ENCODE peak calls at places on chromosomes 7 and 10, in eight cellular contexts. E is kidney; R is esophagus muscularis mucosa; K is PC-3; V is pancreas; M is A549; D is dorsolateral prefrontal cortex; Z is CD4-positive, alpha-beta T cell. S is an unnamed sample.

GRCh38 chr10:51001587-51001986 is 72.7 kb upstream of the PRKG1 start:
- DNase-seq in E (no peak), Z (no peak), K (peak; percentile 85), R (no peak), V (no peak), D (no peak), M (no peak), S (no peak)

GRCh38 chr7:143369678-143370651 is 7.5 kb upstream of the FAM131B start:
- DNase-seq in M (no peak), D (no peak), E (peak; percentile 55), V (no peak), R (no peak), Z (no peak), K (no peak), S (no peak)

GRCh38 chr7:22610258-22610657 is 110.3 kb upstream of the STEAP1B start:
- DNase-seq in K (no peak), M (no peak), D (no peak), R (no peak), V (no peak), E (no peak), Z (no peak), S (no peak)

GRCh38 chr10:124300224-124300623 is 118.5 kb downstream of the OAT start:
- DNase-seq in R (no peak), K (no peak), E (no peak), D (no peak), V (no peak), M (no peak), Z (no peak), S (no peak)

GRCh38 chr7:96479015-96479645 is 157.2 kb upstream of the SLC25A13 start:
- DNase-seq in R (no peak), M (no peak), D (no peak), V (no peak), Z (no peak), K (no peak), E (no peak), S (no peak)

GRCh38 chr10:131500892-131501291 is 189.4 kb upstream of the TCERG1L start:
- DNase-seq in K (no peak), Z (no peak), R (peak; percentile 75), D (no peak), E (no peak), V (no peak), M (no peak), S (no peak)

GRCh38 chr7:9189683-9190082 is 756.3 kb downstream of the NXPH1 start:
- DNase-seq in V (no peak), M (no peak), D (no peak), E (no peak), Z (no peak), R (no peak), K (no peak), S (no peak)

GRCh38 chr7:67690700-67691099 is 694.1 kb downstream of the TYW1 start:
- DNase-seq in M (no peak), D (no peak), V (no peak), K (no peak), E (no peak), R (no peak), Z (no peak), S (no peak)

GRCh38 chr10:22320591-22321155 is at the start of gene BMI1:
- DNase-seq in E (peak; percentile 93), Z (peak; percentile 63), R (peak; percentile 97), M (peak; percentile 77), K (peak; percentile 77), V (peak; percentile 83), D (peak; percentile 74), S (peak; percentile 80)

DNA sequence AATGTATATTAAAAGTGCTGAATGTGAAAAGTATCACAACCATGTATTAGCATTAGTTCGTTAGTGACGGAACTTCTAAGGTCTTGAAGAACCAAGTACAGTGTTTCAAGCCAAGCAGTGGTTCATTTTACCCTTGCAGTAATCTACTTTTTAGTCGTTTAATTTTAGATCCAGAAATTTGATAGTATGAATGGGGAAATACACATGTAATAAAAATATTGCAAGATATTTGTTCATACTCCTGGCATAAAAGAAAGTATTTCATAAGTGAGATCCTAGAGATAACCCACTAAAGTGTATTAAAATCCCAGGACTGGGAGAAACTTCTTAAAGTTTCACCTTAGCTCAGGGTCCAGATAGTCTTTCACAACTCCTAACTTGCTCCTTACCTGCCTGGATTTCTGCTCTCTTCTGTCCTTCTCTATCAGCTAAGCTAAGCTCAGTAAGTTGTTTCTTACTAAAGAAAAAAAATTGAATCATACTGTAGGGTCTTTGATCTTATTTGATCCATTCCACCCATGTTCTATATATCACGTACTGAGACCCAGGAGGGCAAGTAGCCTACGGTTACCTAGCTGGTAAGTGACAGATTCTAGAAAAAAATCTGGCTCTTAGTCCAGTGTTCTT is 1.5 kb downstream of the BCAP29 start:
- DNase-seq in Z (no peak), K (peak; percentile 31), M (no peak), D (no peak), E (no peak), V (no peak), R (no peak), S (no peak)
- H3K27ac ChIP-seq in Z (no peak overlapping the region), K (no peak overlapping the region), M (no peak overlapping the region), D (no peak overlapping the region), E (no peak overlapping the region), V (no peak overlapping the region), R (peak overlapping the region; percentile 95), S (no peak overlapping the region)

DNA sequence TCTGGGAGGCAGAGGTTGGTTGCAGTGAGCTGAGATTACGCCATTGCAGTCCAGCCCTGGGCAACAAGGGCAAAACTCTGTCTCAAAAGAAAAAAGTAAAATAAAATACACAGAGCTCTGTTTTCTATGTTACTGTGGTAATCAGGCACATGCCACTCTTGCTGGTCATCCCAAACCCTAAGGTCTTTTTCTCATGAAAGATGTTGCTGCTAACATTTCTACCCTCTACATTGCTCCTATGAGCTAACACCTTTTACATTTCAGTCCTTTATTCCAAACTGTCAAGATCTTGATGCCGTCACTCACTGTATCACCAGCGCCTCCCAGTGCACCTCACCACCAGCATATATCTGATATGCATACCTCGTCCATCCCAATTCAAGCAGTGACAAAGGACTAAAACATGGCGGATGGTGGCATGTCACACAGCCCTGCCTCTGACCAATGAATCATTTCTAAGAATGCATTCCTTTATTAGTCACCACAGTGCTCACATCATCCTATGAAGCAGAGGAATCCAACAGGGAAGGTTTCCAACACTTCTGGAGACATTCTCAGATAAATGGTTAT is 4.3 kb downstream of the DAGLB start:
- DNase-seq in M (peak; percentile 78), Z (no peak), V (no peak), E (no peak), R (no peak), K (peak; percentile 91), D (no peak), S (no peak)
- H3K27ac ChIP-seq in M (peak overlapping the region; percentile 73), Z (no peak overlapping the region), V (no peak overlapping the region), E (no peak overlapping the region), R (no peak overlapping the region), K (peak overlapping the region; percentile 83), D (no peak overlapping the region), S (no peak overlapping the region)

GRCh38 chr7:50303894-50304157 is 690 bp upstream of the IKZF1 start:
- DNase-seq in M (no peak), E (no peak), R (no peak), D (no peak), Z (no peak), K (no peak), V (peak; percentile 61), S (no peak)
- H3K27ac ChIP-seq in M (no peak overlapping the region), E (no peak overlapping the region), R (no peak overlapping the region), D (no peak overlapping the region), Z (peak overlapping the region; percentile 93), K (no peak overlapping the region), V (no peak overlapping the region), S (no peak overlapping the region)

GRCh38 chr10:13869295-13869664 is 282.5 kb downstream of the PRPF18 start:
- DNase-seq in K (no peak), D (no peak), V (no peak), Z (no peak), E (no peak), R (no peak), M (no peak), S (no peak)

GRCh38 chr10:13865758-13866491 is 279.2 kb downstream of the PRPF18 start:
- DNase-seq in K (peak; percentile 86), E (no peak), R (no peak), V (no peak), Z (no peak), D (no peak), M (peak; percentile 76), S (no peak)

GRCh38 chr10:13871087-13871486 is 284.3 kb downstream of the PRPF18 start:
- DNase-seq in V (no peak), D (no peak), K (no peak), M (no peak), Z (no peak), E (no peak), R (no peak), S (no peak)

GRCh38 chr10:13867822-13868221 is 281.1 kb downstream of the PRPF18 start:
- DNase-seq in Z (no peak), V (no peak), E (no peak), M (no peak), K (no peak), D (no peak), R (no peak), S (no peak)

GRCh38 chr10:13868528-13869294 is 281.9 kb downstream of the PRPF18 start:
- DNase-seq in D (no peak), E (no peak), R (no peak), M (no peak), K (no peak), V (no peak), Z (no peak), S (no peak)
- H3K27ac ChIP-seq in D (no peak overlapping the region), E (no peak overlapping the region), R (no peak overlapping the region), M (no peak overlapping the region), K (no peak overlapping the region), V (no peak overlapping the region), Z (no peak overlapping the region), S (no peak overlapping the region)

DNA sequence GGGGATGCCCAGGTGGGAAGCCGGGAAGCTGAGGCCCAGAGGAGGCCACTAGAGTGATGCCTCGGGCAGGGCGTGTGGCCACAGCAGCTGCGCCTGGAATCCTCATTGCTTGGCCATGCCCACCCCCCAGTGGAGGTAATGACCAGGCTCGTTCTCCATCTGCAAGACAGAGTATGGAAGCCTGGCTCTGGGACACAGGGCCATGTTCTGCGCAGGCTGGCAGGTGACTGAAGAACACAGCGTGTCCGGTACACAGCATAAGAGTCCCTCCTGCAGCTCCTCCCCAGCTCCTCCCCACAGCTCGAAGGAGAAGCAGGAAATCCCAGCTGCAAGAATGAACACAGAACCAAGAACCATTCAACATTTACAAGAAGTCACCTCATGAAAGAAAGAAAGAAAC is 64.8 kb downstream of the SMURF1 start:
- DNase-seq in K (no peak), D (no peak), M (no peak), V (no peak), E (no peak), R (no peak), Z (no peak), S (no peak)
- H3K27ac ChIP-seq in K (no peak overlapping the region), D (peak overlapping the region; percentile 43), M (no peak overlapping the region), V (no peak overlapping the region), E (no peak overlapping the region), R (no peak overlapping the region), Z (no peak overlapping the region), S (no peak overlapping the region)

GRCh38 chr7:135620980-135621850 is 41.1 kb upstream of the STMP1 start:
- DNase-seq in M (peak; percentile 40), Z (no peak), V (no peak), R (no peak), D (no peak), K (peak; percentile 89), E (no peak), S (no peak)
- H3K27ac ChIP-seq in M (no peak overlapping the region), Z (no peak overlapping the region), V (no peak overlapping the region), R (no peak overlapping the region), D (peak overlapping the region; percentile 41), K (no peak overlapping the region), E (no peak overlapping the region), S (no peak overlapping the region)

S was measured in caudate nucleus.